ENCODE peak calls at places on chromosome 12, in nine cellular contexts. I is neuronal stem cell, D is foreskin fibroblast, T is RWPE2, K is astrocyte, R is A549, V is LNCaP clone FGC, F is body of pancreas, Y is upper lobe of right lung. O is an unnamed sample.

GRCh38 chr12:80936642-80937390 is 918 bp downstream of the LIN7A start:
- DNase-seq in I (peak; percentile 48), D (peak; percentile 51), T (peak; percentile 48), K (peak; percentile 46), R (peak; percentile 49), V (no peak), F (peak; percentile 22), Y (peak; percentile 77), O (peak; percentile 50)

GRCh38 chr12:18457362-18457761 is 196.0 kb downstream of the PIK3C2G start:
- DNase-seq in I (no peak), D (no peak), T (no peak), K (no peak), R (no peak), V (no peak), F (no peak), Y (no peak), O (no peak)

GRCh38 chr12:98421336-98421735 is 94.1 kb upstream of the TMPO start:
- DNase-seq in I (no peak), D (no peak), T (no peak), K (no peak), R (no peak), V (no peak), F (no peak), Y (no peak), O (no peak)

GRCh38 chr12:3496964-3497363 is 6.0 kb downstream of the PRMT8 start:
- DNase-seq in I (no peak), D (no peak), T (no peak), K (no peak), R (peak; percentile 19), V (no peak), F (peak; percentile 54), Y (no peak), O (no peak)

GRCh38 chr12:56020437-56021189 is at the start of gene IKZF4:
- DNase-seq in I (peak; percentile 76), D (peak; percentile 61), T (no peak), K (no peak), R (no peak), V (no peak), F (no peak), Y (peak; percentile 72), O (peak; percentile 57)

GRCh38 chr12:78149459-78149858 is 318.8 kb downstream of the NAV3 start:
- DNase-seq in I (no peak), D (no peak), T (no peak), K (no peak), R (no peak), V (no peak), F (no peak), Y (no peak), O (no peak)

GRCh38 chr12:130014485-130014807 is 110.6 kb upstream of the TMEM132D start:
- DNase-seq in I (peak; percentile 14), D (no peak), T (no peak), K (no peak), R (peak; percentile 17), V (no peak), F (no peak), Y (no peak), O (no peak)

GRCh38 chr12:116432321-116432750 is 126.8 kb upstream of the MAP1LC3B2 start:
- DNase-seq in I (no peak), D (no peak), T (no peak), K (no peak), R (no peak), V (no peak), F (no peak), Y (no peak), O (no peak)

GRCh38 chr12:49130151-49131050 is 794 bp downstream of the TUBA1B start:
- DNase-seq in I (peak; percentile 83), D (peak; percentile 93), T (peak; percentile 91), K (peak; percentile 81), R (peak; percentile 96), V (peak; percentile 74), F (peak; percentile 93), Y (peak; percentile 98), O (peak; percentile 94)

GRCh38 chr12:87509233-87509820 is 519.9 kb downstream of the C12orf50 start:
- DNase-seq in I (no peak), D (peak; percentile 12), T (no peak), K (peak; percentile 73), R (peak; percentile 73), V (no peak), F (no peak), Y (no peak), O (no peak)

GRCh38 chr12:51449569-51450246 is 25.1 kb downstream of the SLC4A8 start:
- DNase-seq in I (no peak), D (peak; percentile 26), T (no peak), K (no peak), R (no peak), V (no peak), F (no peak), Y (no peak), O (no peak)

GRCh38 chr12:91109148-91109564 is 2.1 kb downstream of the LUM start:
- DNase-seq in I (peak; percentile 51), D (no peak), T (no peak), K (peak; percentile 80), R (peak; percentile 62), V (peak; percentile 35), F (peak; percentile 74), Y (peak; percentile 79), O (peak; percentile 82)

GRCh38 chr12:51863921-51864700 is 15.6 kb upstream of the FIGNL2 start:
- DNase-seq in I (peak; percentile 79), D (no peak), T (no peak), K (peak; percentile 27), R (no peak), V (no peak), F (no peak), Y (peak; percentile 60), O (no peak)

GRCh38 chr12:98352218-98352811 is 163.1 kb upstream of the TMPO start:
- DNase-seq in I (no peak), D (peak; percentile 4), T (no peak), K (peak; percentile 98), R (peak; percentile 85), V (no peak), F (no peak), Y (no peak), O (no peak)

GRCh38 chr12:46260913-46261476 is 7.8 kb downstream of the SLC38A1 start:
- DNase-seq in I (no peak), D (no peak), T (no peak), K (no peak), R (no peak), V (no peak), F (no peak), Y (no peak), O (no peak)
- H3K4me3 ChIP-seq in I (no peak overlapping the region), D (no peak overlapping the region), T (no peak overlapping the region), K (no peak overlapping the region), R (no peak overlapping the region), V (no peak overlapping the region), F (no peak overlapping the region), Y (no peak overlapping the region), O (no peak overlapping the region)

GRCh38 chr12:53050426-53051057 is 677 bp downstream of the TNS2 start:
- DNase-seq in I (no peak), D (no peak), T (no peak), K (no peak), R (no peak), V (no peak), F (no peak), Y (no peak), O (no peak)

GRCh38 chr12:53051881-53052412 is 2.1 kb downstream of the TNS2 start:
- DNase-seq in I (no peak), D (no peak), T (no peak), K (no peak), R (no peak), V (no peak), F (peak; percentile 14), Y (peak; percentile 60), O (no peak)

GRCh38 chr12:53049582-53050318 is at the start of gene TNS2:
- DNase-seq in I (no peak), D (peak; percentile 80), T (peak; percentile 81), K (no peak), R (peak; percentile 68), V (no peak), F (peak; percentile 70), Y (peak; percentile 91), O (peak; percentile 75)

GRCh38 chr12:53052419-53053222 is 2.8 kb downstream of the TNS2 start:
- DNase-seq in I (no peak), D (peak; percentile 81), T (peak; percentile 76), K (peak; percentile 63), R (peak; percentile 77), V (no peak), F (peak; percentile 91), Y (peak; percentile 92), O (peak; percentile 96)

DNA sequence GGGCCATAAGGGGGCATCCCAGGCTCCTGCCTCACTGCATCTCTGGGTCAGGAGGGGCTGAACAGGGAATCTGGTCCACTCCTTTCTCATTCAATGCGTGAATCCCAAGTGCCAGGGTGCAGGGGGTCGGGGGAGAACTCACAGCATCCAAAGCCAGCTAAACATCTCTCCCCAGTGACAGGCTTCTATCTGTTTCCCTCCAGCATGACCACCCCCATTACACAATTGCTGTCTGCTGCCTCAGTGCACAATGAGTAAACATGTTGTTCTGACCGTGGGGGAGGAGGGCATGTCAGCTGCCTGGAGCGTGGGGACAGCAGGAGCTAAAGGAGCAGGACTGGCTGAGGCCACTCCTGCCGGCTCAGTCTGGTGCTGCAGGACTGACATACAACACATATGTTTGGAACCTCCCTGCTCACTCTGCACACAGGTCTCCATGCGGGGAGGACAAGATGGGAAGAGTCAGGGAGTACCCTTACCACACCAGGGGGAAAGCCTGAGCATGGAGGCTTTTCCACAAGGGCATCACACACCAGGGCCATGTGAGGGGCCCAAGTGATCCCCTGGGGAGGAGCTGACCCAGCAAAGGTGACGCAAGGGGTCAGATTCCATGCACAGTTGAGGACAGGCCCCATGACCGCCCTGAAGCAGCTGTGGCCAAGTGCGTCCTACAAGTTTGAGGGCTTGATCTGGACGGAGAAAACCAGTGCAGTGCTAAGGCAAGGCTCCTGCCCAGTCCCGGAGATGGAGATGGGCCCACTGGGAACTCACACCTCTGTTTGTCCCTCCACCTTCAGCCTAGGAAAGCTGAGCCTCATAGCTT is 1.4 kb downstream of the TNS2 start:
- DNase-seq in I (no peak), D (peak; percentile 84), T (no peak), K (no peak), R (peak; percentile 43), V (no peak), F (peak; percentile 55), Y (peak; percentile 82), O (peak; percentile 62)
- H3K4me3 ChIP-seq in I (peak overlapping the region; percentile 47), D (peak overlapping the region; percentile 77), T (no peak overlapping the region), K (peak overlapping the region; percentile 54), R (peak overlapping the region; percentile 57), V (no peak overlapping the region), F (no peak overlapping the region), Y (peak overlapping the region; percentile 86), O (peak overlapping the region; percentile 35)

GRCh38 chr12:122896662-122897061 is 738 bp upstream of the VPS37B start:
- DNase-seq in I (no peak), D (no peak), T (no peak), K (no peak), R (no peak), V (no peak), F (no peak), Y (no peak), O (no peak)
- H3K4me3 ChIP-seq in I (no peak overlapping the region), D (no peak overlapping the region), T (no peak overlapping the region), K (no peak overlapping the region), R (no peak overlapping the region), V (no peak overlapping the region), F (no peak overlapping the region), Y (no peak overlapping the region), O (no peak overlapping the region)

DNA sequence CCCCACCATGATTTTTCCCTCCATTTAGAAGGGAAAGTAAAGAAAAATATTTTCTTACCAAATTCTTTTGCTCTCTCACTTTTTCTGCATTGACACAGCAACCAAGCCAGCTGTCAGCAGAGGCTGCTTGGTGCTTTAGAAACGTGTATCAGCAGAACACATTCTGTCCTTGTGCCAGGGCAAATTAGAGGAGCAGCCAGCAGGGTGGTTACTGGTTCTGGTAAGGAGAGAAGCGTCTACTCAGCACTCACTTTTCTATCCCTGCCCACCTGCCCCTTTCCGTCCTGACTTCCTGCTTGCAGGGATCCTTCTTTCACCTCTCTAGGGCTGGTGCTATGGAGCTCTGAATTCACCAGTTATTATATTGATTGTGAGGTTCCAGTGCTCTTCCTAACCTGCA is 327.5 kb upstream of the PDE3A start:
- DNase-seq in I (no peak), D (no peak), T (no peak), K (peak; percentile 7), R (no peak), V (no peak), F (no peak), Y (no peak), O (no peak)
- H3K4me3 ChIP-seq in I (no peak overlapping the region), D (no peak overlapping the region), T (no peak overlapping the region), K (no peak overlapping the region), R (no peak overlapping the region), V (no peak overlapping the region), F (no peak overlapping the region), Y (no peak overlapping the region), O (no peak overlapping the region)

O was measured in colonic mucosa.